ENCODE peak calls at places on chromosomes 2 and 18, in nine cellular contexts. N is BJ, K is WERI-Rb-1, B is left lung, L is tibial artery, C is GM23248, U is kidney epithelial cell, R is stomach, H is colonic mucosa. P is an unnamed sample. For H3K27me3, the result is how much of the 10 kb centered on the place peaks cover.

GRCh38 chr18:67385455-67385854 is 131.1 kb downstream of the DSEL start:
- DNase-seq in R (no peak), L (no peak), U (no peak), N (peak), H (no peak), C (peak), K (no peak), B (no peak), P (no peak)

GRCh38 chr2:128623776-128624424 is 305.2 kb upstream of the HS6ST1 start:
- DNase-seq in L (no peak), R (no peak), K (no peak), N (peak), U (peak), H (no peak), C (peak), B (no peak), P (peak)

GRCh38 chr2:237731663-237732062 is 66.9 kb upstream of the RBM44 start:
- DNase-seq in K (no peak), U (peak), N (no peak), R (no peak), C (peak), H (no peak), L (no peak), B (no peak), P (peak)

GRCh38 chr2:155080394-155080793 is 381.9 kb downstream of the KCNJ3 start:
- DNase-seq in K (no peak), R (no peak), C (no peak), H (no peak), U (no peak), B (no peak), L (no peak), N (no peak), P (no peak)

GRCh38 chr18:64415218-64415617 is 266.3 kb upstream of the LINC00305 start:
- DNase-seq in N (no peak), U (no peak), C (no peak), K (no peak), H (no peak), R (no peak), B (no peak), L (no peak), P (no peak)

GRCh38 chr2:108169982-108170625 is 69.7 kb upstream of the SULT1C3 start:
- DNase-seq in H (no peak), R (no peak), B (no peak), L (no peak), N (no peak), C (peak), K (no peak), U (no peak), P (no peak)

GRCh38 chr2:230067990-230068657 is 600 bp downstream of the SLC16A14 start:
- DNase-seq in L (peak), H (peak), R (peak), U (no peak), C (peak), N (no peak), B (peak), K (peak), P (peak)

GRCh38 chr2:120246546-120247300 is 5.9 kb upstream of the RALB start:
- DNase-seq in K (peak), R (no peak), U (no peak), C (peak), B (no peak), L (no peak), N (no peak), H (peak), P (no peak)

GRCh38 chr2:176093145-176093888 is 796 bp downstream of the HOXD13 start:
- DNase-seq in K (peak), L (no peak), R (peak), C (peak), U (no peak), H (no peak), B (peak), N (no peak), P (peak)

GRCh38 chr2:14702258-14702657 is 69.7 kb downstream of the LRATD1 start:
- DNase-seq in L (no peak), U (no peak), C (peak), N (no peak), K (no peak), H (no peak), B (no peak), R (no peak), P (peak)

GRCh38 chr2:143264851-143265250 is 135.6 kb downstream of the ARHGAP15 start:
- DNase-seq in K (no peak), H (no peak), N (peak), C (peak), U (no peak), L (no peak), B (no peak), R (no peak), P (peak)

GRCh38 chr18:8951491-8951890 is 151.0 kb upstream of the NDUFV2 start:
- DNase-seq in N (no peak), H (no peak), B (no peak), C (no peak), U (no peak), L (no peak), K (no peak), R (no peak), P (no peak)

GRCh38 chr2:143949121-143949848 is 570.6 kb downstream of the ZEB2 start:
- DNase-seq in K (no peak), U (no peak), H (no peak), R (no peak), L (no peak), N (no peak), B (no peak), C (peak), P (no peak)

GRCh38 chr2:12765203-12765602 is 48.5 kb downstream of the TRIB2 start:
- DNase-seq in C (peak), K (no peak), H (no peak), B (no peak), N (no peak), R (no peak), U (no peak), L (no peak), P (no peak)

GRCh38 chr18:42977982-42978595 is 137.4 kb downstream of the RIT2 start:
- DNase-seq in H (no peak), L (no peak), R (no peak), B (no peak), C (no peak), U (no peak), N (no peak), K (peak), P (no peak)

GRCh38 chr2:1640301-1641135 is 103.8 kb downstream of the PXDN start:
- DNase-seq in R (no peak), N (no peak), U (no peak), K (no peak), B (peak), L (no peak), H (peak), C (no peak), P (no peak)

GRCh38 chr2:100207411-100207885 is 65.1 kb upstream of the AFF3 start:
- DNase-seq in K (peak), N (no peak), U (no peak), C (no peak), B (no peak), H (no peak), L (no peak), R (no peak), P (no peak)

GRCh38 chr2:8538531-8538930 is 143.3 kb upstream of the ID2 start:
- DNase-seq in L (no peak), K (no peak), C (no peak), N (no peak), H (no peak), B (peak), U (no peak), R (peak), P (no peak)

GRCh38 chr2:96470636-96471035 is 34.5 kb downstream of the NEURL3 start:
- DNase-seq in R (peak), H (peak), N (no peak), B (peak), C (peak), L (peak), U (no peak), K (no peak), P (no peak)

GRCh38 chr2:5877360-5877759 is 185.2 kb downstream of the SOX11 start:
- DNase-seq in K (no peak), H (no peak), N (no peak), L (no peak), U (peak), C (no peak), B (no peak), R (no peak), P (peak)

GRCh38 chr2:138497294-138497693 is 4.3 kb upstream of the SPOPL start:
- DNase-seq in H (no peak), L (no peak), U (no peak), B (no peak), R (no peak), C (no peak), N (no peak), K (no peak), P (no peak)

GRCh38 chr2:117859924-117860647 is 45.6 kb downstream of the DDX18 start:
- DNase-seq in L (no peak), N (no peak), K (no peak), H (no peak), B (peak), U (no peak), R (no peak), C (no peak), P (no peak)

GRCh38 chr2:71880846-71881610 is 266.6 kb downstream of the CYP26B1 start:
- DNase-seq in N (peak), K (no peak), L (peak), C (peak), B (no peak), U (no peak), H (peak), R (no peak), P (peak)

GRCh38 chr2:234437642-234438321 is 59.1 kb downstream of the ARL4C start:
- DNase-seq in C (no peak), U (no peak), B (no peak), N (no peak), R (no peak), L (no peak), H (no peak), K (no peak), P (no peak)

GRCh38 chr2:55224761-55225261 is 7.3 kb downstream of the CLHC1 start:
- DNase-seq in U (no peak), K (peak), H (no peak), B (peak), C (no peak), L (no peak), N (no peak), R (no peak), P (peak)

GRCh38 chr18:3664563-3665178 is 214.7 kb downstream of the TGIF1 start:
- DNase-seq in K (no peak), N (no peak), H (no peak), R (no peak), B (no peak), C (peak), U (no peak), L (no peak), P (no peak)

GRCh38 chr2:209917154-209917771 is 85.2 kb upstream of the RPE start:
- DNase-seq in K (no peak), U (no peak), R (no peak), L (no peak), B (no peak), H (no peak), C (peak), N (no peak), P (no peak)

GRCh38 chr2:201881382-201881720 is 75.0 kb downstream of the CDK15 start:
- DNase-seq in B (no peak), C (peak), K (no peak), N (no peak), H (no peak), R (no peak), U (no peak), L (no peak), P (no peak)
- H3K27me3 ChIP-seq in B (under half), C (under half), K (under half), N (under half), H (under half), R (under half), U (under half), L (under half), P (under half)

DNA sequence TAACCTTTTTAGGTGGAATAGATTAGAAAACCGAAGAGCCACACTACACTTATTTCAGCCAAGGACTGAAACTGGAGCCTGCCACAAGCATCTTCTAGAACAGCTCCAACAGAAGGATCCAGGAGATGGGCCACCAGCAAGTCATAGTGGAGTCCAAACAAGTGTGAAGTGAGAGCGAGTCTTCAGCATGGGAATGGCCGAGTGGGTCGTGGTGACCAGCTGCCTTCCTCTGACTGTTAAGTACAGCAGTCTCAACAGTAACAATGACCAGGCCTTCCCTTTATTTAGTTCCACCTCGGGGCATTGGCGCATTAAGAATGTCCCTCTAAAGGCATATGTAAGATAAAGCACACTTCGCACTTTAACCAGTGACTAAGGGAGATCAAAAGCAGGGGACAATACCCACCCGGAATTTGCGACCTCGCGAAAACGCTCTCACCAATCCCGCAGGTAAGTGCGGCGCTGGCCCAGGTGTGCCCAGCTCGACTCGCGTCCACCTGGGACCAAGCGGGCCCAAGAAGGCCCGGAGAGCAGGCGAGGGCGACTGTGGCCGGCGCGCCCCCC is 1.1 kb downstream of the L3MBTL4 start:
- DNase-seq in C (no peak), H (no peak), K (no peak), B (peak), N (no peak), U (no peak), R (peak), L (no peak), P (no peak)
- H3K4me3 ChIP-seq in C (peak), H (peak), K (no peak), B (peak), N (no peak), U (peak), R (peak), L (peak), P (no peak)

GRCh38 chr2:38074775-38075435 is 1.0 kb downstream of the CYP1B1 start:
- DNase-seq in U (no peak), R (no peak), H (no peak), N (no peak), K (no peak), B (peak), C (peak), L (no peak), P (peak)
- H3K27me3 ChIP-seq in U (under half), R (under half), H (under half), N (under half), K (under half), B (half or more), C (under half), L (under half), P (under half)

GRCh38 chr2:113237604-113238003 is 41.1 kb downstream of the PAX8 start:
- DNase-seq in U (no peak), H (no peak), R (no peak), K (no peak), L (no peak), B (no peak), N (no peak), C (peak), P (no peak)
- H3K4me3 ChIP-seq in U (no peak), H (no peak), R (no peak), K (no peak), L (no peak), B (no peak), N (no peak), C (peak), P (no peak)

DNA sequence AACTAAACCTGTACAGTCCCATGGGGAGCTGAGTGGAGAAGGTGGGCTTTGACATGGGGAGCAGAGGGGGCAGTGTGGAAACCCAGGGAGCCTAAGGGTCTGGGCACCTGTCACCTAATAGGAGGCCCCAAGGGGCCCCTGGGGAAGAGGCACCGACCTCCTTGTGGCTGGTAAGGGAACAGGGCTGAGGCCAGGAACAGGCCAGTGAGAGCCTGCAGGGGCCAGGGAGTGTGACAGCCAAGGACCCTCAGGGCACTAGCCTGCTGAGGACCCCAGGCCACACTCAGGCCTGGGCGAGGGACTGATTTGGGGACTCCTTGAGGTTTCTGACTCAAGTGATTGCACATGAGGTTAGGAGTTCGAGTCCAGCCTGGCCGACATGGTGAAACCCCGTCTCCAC is 24.5 kb upstream of the ALPP start:
- DNase-seq in R (no peak), C (no peak), B (peak), N (no peak), L (no peak), H (no peak), K (no peak), U (no peak), P (no peak)
- H3K27me3 ChIP-seq in R (half or more), C (under half), B (half or more), N (under half), L (under half), H (under half), K (under half), U (under half), P (under half)

DNA sequence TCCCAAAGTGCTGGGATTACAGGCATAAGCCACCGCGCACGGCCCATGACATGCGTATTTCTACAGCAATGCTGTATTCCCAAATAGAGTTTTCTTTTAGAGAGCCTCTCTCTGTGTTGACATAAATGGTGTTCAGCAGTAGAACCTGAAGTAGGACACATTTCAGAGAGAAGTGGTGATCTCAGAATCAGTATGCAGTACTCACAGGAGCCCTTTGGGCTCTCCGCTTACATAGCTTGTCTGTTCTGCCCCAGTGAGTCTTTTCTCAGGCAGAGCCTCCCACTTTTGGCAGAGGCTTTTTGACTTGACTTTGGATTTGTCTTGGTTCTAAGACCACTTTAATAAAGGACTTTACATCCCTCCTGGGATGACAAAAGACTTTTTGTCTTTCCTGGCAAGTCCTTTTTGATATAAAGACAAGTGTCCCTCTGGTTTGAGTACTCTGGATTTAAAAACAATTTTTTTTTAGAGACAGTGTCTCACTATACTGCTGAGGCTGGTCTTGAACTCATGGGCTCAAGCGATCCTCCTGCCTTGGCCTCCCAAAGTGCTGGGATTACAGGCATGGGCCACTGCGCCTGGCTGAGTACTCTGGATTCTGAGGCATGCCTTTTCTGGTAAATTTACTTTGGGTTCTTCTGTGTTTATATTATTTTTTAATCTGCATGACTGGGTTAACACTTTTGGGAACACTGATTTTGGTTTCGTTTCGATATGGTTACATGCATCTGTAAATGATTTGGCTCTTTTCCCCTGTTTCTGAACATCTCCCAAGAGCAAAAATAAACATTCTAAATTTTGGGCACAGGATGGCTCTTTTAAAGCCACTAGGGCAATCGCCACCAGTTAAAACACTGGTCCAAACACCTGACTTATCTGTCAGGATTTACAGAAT is 113.2 kb downstream of the SMAD2 start:
- DNase-seq in N (no peak), B (no peak), H (no peak), L (no peak), C (no peak), K (no peak), R (no peak), U (no peak), P (no peak)
- H3K4me3 ChIP-seq in N (no peak), B (no peak), H (no peak), L (peak), C (no peak), K (no peak), R (peak), U (no peak), P (no peak)